ENCODE peak calls at places on chromosomes 6 and 20, in eight cellular contexts. A is GM23338, K is Panc1, V is prostate gland, D is suprapubic skin, N is HCT116, Z is HL-60, M is stomach. U is an unnamed sample.

GRCh38 chr20:19486448-19486847 is 271.6 kb upstream of the RIN2 start:
- DNase-seq in K (no peak), D (no peak), N (no peak), M (no peak), V (no peak), A (no peak), Z (no peak), U (no peak)

GRCh38 chr6:32829495-32829894 is 9.0 kb downstream of the TAP2 start:
- DNase-seq in V (no peak), Z (no peak), D (no peak), N (no peak), A (no peak), K (no peak), M (no peak), U (no peak)

GRCh38 chr20:24995741-24996448 is 3.3 kb upstream of the APMAP start:
- DNase-seq in A (no peak), K (no peak), D (peak), N (no peak), Z (no peak), V (no peak), M (no peak), U (peak)

GRCh38 chr6:53151676-53152075 is 3.0 kb upstream of the GCM1 start:
- DNase-seq in A (peak), K (no peak), D (no peak), M (no peak), V (no peak), Z (no peak), N (peak), U (no peak)

GRCh38 chr20:51533291-51534172 is 9.0 kb downstream of the NFATC2 start:
- DNase-seq in D (no peak), A (no peak), N (peak), V (no peak), Z (no peak), M (no peak), K (peak), U (peak)

GRCh38 chr6:34027445-34027936 is 118.4 kb downstream of the GRM4 start:
- DNase-seq in V (peak), N (peak), Z (peak), K (no peak), D (no peak), M (peak), A (peak), U (peak)

GRCh38 chr20:4008026-4008413 is 7.3 kb downstream of the RNF24 start:
- DNase-seq in V (no peak), Z (no peak), K (no peak), A (no peak), M (no peak), D (no peak), N (no peak), U (no peak)

GRCh38 chr6:44207966-44208365 is 8.8 kb upstream of the MYMX start:
- DNase-seq in D (no peak), N (no peak), M (no peak), A (no peak), Z (no peak), V (no peak), K (no peak), U (no peak)

GRCh38 chr6:17473554-17473953 is 80.2 kb downstream of the CAP2 start:
- DNase-seq in D (no peak), N (no peak), K (no peak), Z (no peak), A (no peak), M (no peak), V (no peak), U (no peak)

GRCh38 chr6:144434308-144434990 is 149.3 kb downstream of the UTRN start:
- DNase-seq in M (no peak), Z (no peak), D (no peak), N (no peak), V (no peak), K (no peak), A (no peak), U (no peak)

GRCh38 chr6:150418825-150419594 is 50.2 kb downstream of the IYD start:
- DNase-seq in Z (peak), K (no peak), N (peak), V (no peak), D (no peak), M (peak), A (peak), U (peak)

GRCh38 chr6:170454512-170455285 is 98.4 kb downstream of the PSMB1 start:
- DNase-seq in V (no peak), D (peak), K (no peak), M (no peak), Z (no peak), A (no peak), N (no peak), U (peak)

GRCh38 chr20:43586641-43587040 is 4.1 kb upstream of the IFT52 start:
- DNase-seq in A (no peak), Z (no peak), V (no peak), D (no peak), N (no peak), K (no peak), M (no peak), U (no peak)

GRCh38 chr6:160071805-160072687 is 49.6 kb upstream of the SLC22A1 start:
- DNase-seq in A (peak), M (no peak), D (no peak), N (no peak), Z (no peak), K (no peak), V (no peak), U (no peak)

GRCh38 chr20:49165611-49166010 is 22.5 kb downstream of the STAU1 start:
- DNase-seq in A (no peak), K (no peak), N (no peak), V (no peak), M (no peak), Z (no peak), D (no peak), U (no peak)

GRCh38 chr6:41645007-41645618 is 6.8 kb downstream of the MDFI start:
- DNase-seq in K (no peak), D (no peak), N (no peak), A (peak), V (no peak), Z (no peak), M (no peak), U (no peak)

GRCh38 chr6:112717401-112717800 is 370.3 kb downstream of the RFPL4B start:
- DNase-seq in M (no peak), K (no peak), V (no peak), Z (no peak), N (no peak), A (no peak), D (no peak), U (no peak)

GRCh38 chr6:155968921-155969320 is 513.3 kb upstream of the NOX3 start:
- DNase-seq in Z (no peak), A (no peak), V (no peak), K (no peak), M (no peak), D (no peak), N (no peak), U (no peak)

GRCh38 chr6:149733321-149733720 is 13.0 kb downstream of the NUP43 start:
- DNase-seq in A (no peak), D (no peak), M (no peak), V (no peak), K (no peak), Z (no peak), N (no peak), U (no peak)

GRCh38 chr6:17159240-17159639 is 57.4 kb downstream of the STMND1 start:
- DNase-seq in D (no peak), V (peak), N (no peak), A (no peak), Z (no peak), K (no peak), M (peak), U (no peak)

GRCh38 chr6:2970753-2971419 is 481 bp downstream of the SERPINB6 start:
- DNase-seq in M (peak), A (peak), K (no peak), V (peak), D (peak), Z (peak), N (no peak), U (peak)

GRCh38 chr20:48921883-48922867 is 664 bp downstream of the ARFGEF2 start:
- DNase-seq in M (peak), K (no peak), D (peak), Z (peak), A (peak), N (no peak), V (peak), U (no peak)

GRCh38 chr20:54347216-54347833 is 128.1 kb upstream of the DOK5 start:
- DNase-seq in D (no peak), K (no peak), N (no peak), M (no peak), V (no peak), Z (no peak), A (no peak), U (no peak)

GRCh38 chr6:165646484-165646883 is 16.6 kb downstream of the PDE10A start:
- DNase-seq in K (no peak), A (no peak), N (no peak), V (no peak), Z (no peak), D (no peak), M (no peak), U (no peak)

GRCh38 chr6:43772571-43773049 is 2.6 kb downstream of the VEGFA start:
- DNase-seq in A (peak), K (no peak), N (no peak), Z (peak), M (peak), V (no peak), D (no peak), U (no peak)

GRCh38 chr6:117629119-117629518 is 26.8 kb upstream of the GOPC start:
- DNase-seq in D (no peak), K (no peak), M (no peak), V (no peak), Z (no peak), A (no peak), N (no peak), U (no peak)

DNA sequence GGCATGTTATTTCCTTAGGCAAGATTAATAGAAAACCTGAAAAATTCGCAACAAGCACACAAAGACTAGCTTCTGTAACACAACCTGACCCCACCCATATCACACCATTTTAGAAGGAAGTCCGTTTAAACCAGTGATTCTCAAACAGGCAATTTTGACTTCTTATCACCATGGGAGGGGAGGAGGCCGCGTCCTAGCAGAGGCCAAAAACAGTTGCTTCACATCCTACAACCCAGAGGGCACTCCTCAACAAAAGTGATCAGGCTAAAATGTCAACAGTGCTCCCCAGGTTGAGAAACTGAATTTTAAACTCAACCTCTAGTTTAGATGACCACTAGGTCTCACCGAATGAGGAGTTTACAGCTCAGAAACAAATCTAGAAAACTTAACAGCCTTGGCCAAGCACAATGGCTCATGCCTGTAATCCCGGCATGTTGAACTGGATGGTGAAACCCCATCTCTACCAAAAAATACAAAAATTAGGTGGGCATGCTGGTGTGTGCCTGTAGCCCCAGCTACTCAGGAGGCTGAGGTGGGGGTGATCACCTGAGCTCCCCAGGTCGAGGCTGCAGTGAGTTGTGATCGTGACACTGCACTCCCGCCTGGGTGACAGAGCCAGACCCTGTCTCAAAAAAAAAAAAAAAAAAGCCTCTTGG is 3.4 kb downstream of the SNX5 start:
- DNase-seq in A (peak), N (no peak), V (no peak), Z (peak), K (no peak), M (no peak), D (no peak), U (peak)
- H3K4me3 ChIP-seq in A (peak), N (no peak), V (no peak), Z (peak), K (peak), M (peak), D (peak), U (no peak)

GRCh38 chr20:44896583-44896982 is 11.1 kb downstream of the YWHAB start:
- DNase-seq in N (no peak), M (no peak), V (no peak), A (no peak), D (no peak), K (no peak), Z (peak), U (no peak)

GRCh38 chr20:44897133-44897532 is 11.6 kb downstream of the YWHAB start:
- DNase-seq in K (no peak), D (no peak), A (no peak), Z (no peak), V (no peak), N (no peak), M (no peak), U (no peak)

GRCh38 chr20:44900231-44900854 is 9.5 kb upstream of the PABPC1L start:
- DNase-seq in N (no peak), A (no peak), M (no peak), D (no peak), K (no peak), V (no peak), Z (no peak), U (no peak)

GRCh38 chr20:44904377-44904776 is 5.5 kb upstream of the PABPC1L start:
- DNase-seq in Z (no peak), M (no peak), V (no peak), K (no peak), A (no peak), N (no peak), D (no peak), U (no peak)

GRCh38 chr20:44901972-44902371 is 7.9 kb upstream of the PABPC1L start:
- DNase-seq in K (no peak), A (no peak), N (no peak), M (no peak), D (no peak), Z (no peak), V (no peak), U (no peak)
- H3K27ac ChIP-seq in K (no peak), A (no peak), N (no peak), M (no peak), D (no peak), Z (no peak), V (no peak), U (no peak)

GRCh38 chr6:36671687-36672375 is 6.7 kb upstream of the CDKN1A start:
- DNase-seq in V (no peak), M (no peak), K (no peak), D (no peak), Z (no peak), A (no peak), N (no peak), U (no peak)

GRCh38 chr6:36676142-36677058 is 2.1 kb upstream of the CDKN1A start:
- DNase-seq in Z (no peak), N (no peak), K (no peak), M (no peak), A (no peak), V (peak), D (no peak), U (no peak)

GRCh38 chr6:36674942-36675341 is 3.6 kb upstream of the CDKN1A start:
- DNase-seq in Z (no peak), K (no peak), V (no peak), M (no peak), N (no peak), D (no peak), A (no peak), U (no peak)

GRCh38 chr6:36677059-36677749 is 1.3 kb upstream of the CDKN1A start:
- DNase-seq in N (no peak), D (no peak), Z (no peak), K (no peak), V (peak), A (no peak), M (no peak), U (no peak)

DNA sequence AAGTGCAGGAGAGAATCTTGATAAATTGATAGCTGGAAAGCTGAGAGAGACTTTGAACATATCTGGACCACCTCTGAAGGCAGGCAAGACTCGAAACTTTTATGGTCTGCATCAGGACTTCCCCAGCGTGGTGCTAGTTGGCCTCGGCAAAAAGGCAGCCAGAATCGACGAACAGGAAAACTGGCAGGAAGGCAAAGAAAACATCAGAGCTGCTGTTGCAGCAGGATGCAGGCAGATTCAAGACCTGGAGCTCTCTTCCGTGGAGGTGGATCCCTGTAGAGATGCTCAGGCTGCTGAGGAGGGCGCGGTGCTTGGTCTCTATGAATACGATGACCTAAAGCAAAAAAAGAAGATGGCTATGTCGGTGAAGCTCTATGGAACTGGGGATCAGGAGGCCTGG is 4.6 kb upstream of the CDKN1A start:
- DNase-seq in D (no peak), Z (no peak), A (no peak), K (no peak), N (no peak), V (no peak), M (no peak), U (no peak)
- TF ChIP-seq POLR2AphosphoS5 in D (no peak), Z (no peak), A (no peak), K (no peak), N (no peak), V (no peak), M (no peak), U (no peak)

DNA sequence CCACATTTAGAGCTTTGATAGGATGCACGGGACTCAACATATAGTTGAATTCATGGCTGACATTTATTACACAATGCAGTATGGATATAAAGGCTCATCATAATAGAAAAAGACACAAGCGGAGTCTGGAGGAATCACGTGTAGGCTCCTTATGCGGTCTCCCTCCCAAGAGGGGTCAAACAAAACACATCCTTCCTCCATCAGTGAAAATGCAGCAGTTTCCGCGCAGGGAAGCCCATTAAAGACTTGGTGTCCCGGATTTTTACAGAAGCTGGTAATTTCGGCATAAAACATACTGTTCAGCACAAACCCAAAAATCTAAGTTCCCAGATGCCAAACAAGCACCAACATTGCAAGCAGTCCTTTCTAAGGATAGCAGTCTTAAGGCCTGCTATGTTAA is 1.1 kb downstream of the USP45 start:
- DNase-seq in D (no peak), V (no peak), M (no peak), Z (no peak), K (no peak), A (peak), N (no peak), U (no peak)
- H3K4me3 ChIP-seq in D (peak), V (no peak), M (peak), Z (peak), K (peak), A (peak), N (peak), U (peak)

GRCh38 chr6:137708481-137708880 is 158.6 kb upstream of the TNFAIP3 start:
- DNase-seq in V (no peak), K (no peak), A (no peak), M (no peak), D (no peak), N (no peak), Z (no peak), U (no peak)
- H3K27ac ChIP-seq in V (no peak), K (no peak), A (no peak), M (no peak), D (no peak), N (no peak), Z (no peak), U (no peak)

GRCh38 chr6:158633127-158633526 is 11.4 kb downstream of the DYNLT1 start:
- DNase-seq in V (no peak), D (no peak), N (no peak), M (peak), Z (no peak), K (no peak), A (no peak), U (peak)

GRCh38 chr6:158631678-158632537 is 12.6 kb downstream of the DYNLT1 start:
- DNase-seq in K (no peak), Z (no peak), A (no peak), N (peak), M (peak), D (peak), V (no peak), U (peak)

GRCh38 chr6:158629376-158630221 is 14.9 kb downstream of the DYNLT1 start:
- DNase-seq in A (peak), V (no peak), D (no peak), N (no peak), Z (no peak), M (peak), K (no peak), U (peak)

GRCh38 chr6:158628542-158628941 is 16.0 kb downstream of the DYNLT1 start:
- DNase-seq in M (peak), V (no peak), K (no peak), N (no peak), A (no peak), D (no peak), Z (no peak), U (no peak)

DNA sequence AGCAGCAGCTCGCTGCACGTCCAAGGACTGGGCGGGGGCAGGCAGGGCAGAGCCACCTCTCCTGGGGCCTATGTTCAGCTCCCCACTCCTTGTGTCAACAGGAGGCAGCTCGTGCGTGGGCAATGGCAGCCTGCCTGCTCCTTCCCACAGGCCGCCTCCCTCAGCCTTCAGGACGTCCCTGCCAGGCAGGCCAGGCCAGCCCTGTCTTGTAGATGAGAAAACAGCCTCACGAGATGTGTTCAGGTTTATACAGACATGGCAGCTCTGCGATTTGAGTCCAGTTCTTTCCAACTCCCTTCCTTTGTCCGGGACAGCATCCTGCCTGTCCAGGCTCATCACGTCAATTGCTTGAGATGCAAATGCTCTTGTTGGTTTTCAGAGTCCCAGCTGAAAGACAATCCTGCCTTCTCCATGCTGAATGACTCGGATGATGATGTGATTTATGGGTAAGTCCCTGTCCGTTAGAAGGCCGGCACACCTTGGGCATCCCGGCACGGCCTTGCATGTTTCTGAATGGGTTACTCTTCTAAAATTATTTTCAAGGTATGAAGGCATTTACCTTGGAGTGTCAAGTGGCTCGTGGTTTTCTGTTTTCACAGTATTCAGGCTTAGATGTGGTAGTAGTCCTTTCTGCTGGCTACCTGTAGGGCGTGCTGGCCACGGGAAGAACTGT is 13.5 kb downstream of the DYNLT1 start:
- DNase-seq in K (no peak), N (no peak), Z (no peak), V (peak), D (no peak), M (peak), A (no peak), U (peak)
- TF ChIP-seq POLR2AphosphoS5 in K (no peak), N (no peak), Z (no peak), V (peak), D (no peak), M (no peak), A (no peak), U (no peak)